ENCODE peak calls at places on chromosomes 4 and X, in five cellular contexts. F, J, O, Z and C are unnamed samples.
A peak's percentile ranks its signal among the peaks of the same experiment; 100 is the strongest.

GRCh38 chr4:20354120-20354519 is 102.4 kb downstream of the SLIT2 start:
- DNase-seq in O (no peak), Z (no peak), F (no peak), J (no peak), C (no peak)

GRCh38 chrX:129823115-129823514 is 20.6 kb downstream of the ZDHHC9 start:
- DNase-seq in J (no peak), Z (peak; percentile 24), F (peak; percentile 26), O (peak; percentile 71), C (no peak)

GRCh38 chr4:19987746-19988145 is 264.0 kb upstream of the SLIT2 start:
- DNase-seq in O (no peak), Z (no peak), J (no peak), F (no peak), C (no peak)

GRCh38 chr4:85952518-85952917 is 407.3 kb downstream of the MAPK10 start:
- DNase-seq in F (no peak), Z (no peak), J (no peak), O (no peak), C (no peak)

GRCh38 chr4:89119836-89120235 is 8.5 kb downstream of the TIGD2 start:
- DNase-seq in Z (no peak), F (no peak), J (no peak), O (no peak), C (no peak)

GRCh38 chrX:54640721-54641120 is 110.7 kb downstream of the GNL3L start:
- DNase-seq in O (peak; percentile 65), Z (no peak), J (no peak), F (no peak), C (no peak)

GRCh38 chr4:8336412-8337075 is 67.0 kb downstream of the HTRA3 start:
- DNase-seq in J (no peak), O (no peak), F (no peak), Z (no peak), C (no peak)

GRCh38 chr4:13920901-13921300 is 293.4 kb upstream of the BOD1L1 start:
- DNase-seq in O (no peak), Z (peak; percentile 56), F (no peak), J (no peak), C (peak; percentile 71)

GRCh38 chr4:2048831-2049230 is 10.3 kb upstream of the NAT8L start:
- DNase-seq in Z (no peak), F (no peak), J (peak; percentile 29), O (no peak), C (peak; percentile 26)

GRCh38 chrX:118207831-118208453 is 91.3 kb upstream of the KLHL13 start:
- DNase-seq in Z (no peak), J (no peak), F (no peak), O (no peak), C (no peak)

GRCh38 chrX:149641832-149642231 is 10.2 kb upstream of the TMEM185A start:
- DNase-seq in J (no peak), O (no peak), Z (no peak), F (no peak), C (no peak)

GRCh38 chrX:117291760-117292159 is 824.9 kb downstream of the KLHL13 start:
- DNase-seq in F (no peak), Z (no peak), O (no peak), J (no peak), C (no peak)

GRCh38 chr4:14918336-14918735 is 83.9 kb upstream of the CPEB2 start:
- DNase-seq in Z (no peak), J (no peak), O (no peak), F (no peak), C (no peak)

GRCh38 chr4:105966046-105966445 is 70.8 kb downstream of the NPNT start:
- DNase-seq in Z (no peak), F (no peak), O (no peak), J (no peak), C (no peak)

GRCh38 chr4:188091-188490 is 63.8 kb downstream of the ZNF718 start:
- DNase-seq in O (no peak), F (no peak), J (no peak), Z (no peak), C (no peak)
- H3K9me3 ChIP-seq in O (peaks cover 22% of the 10 kb centered on the region), F (peaks cover 65% of the 10 kb centered on the region), J (peaks cover 47% of the 10 kb centered on the region), Z (peaks cover 95% of the 10 kb centered on the region), C (peaks cover 58% of the 10 kb centered on the region)

DNA sequence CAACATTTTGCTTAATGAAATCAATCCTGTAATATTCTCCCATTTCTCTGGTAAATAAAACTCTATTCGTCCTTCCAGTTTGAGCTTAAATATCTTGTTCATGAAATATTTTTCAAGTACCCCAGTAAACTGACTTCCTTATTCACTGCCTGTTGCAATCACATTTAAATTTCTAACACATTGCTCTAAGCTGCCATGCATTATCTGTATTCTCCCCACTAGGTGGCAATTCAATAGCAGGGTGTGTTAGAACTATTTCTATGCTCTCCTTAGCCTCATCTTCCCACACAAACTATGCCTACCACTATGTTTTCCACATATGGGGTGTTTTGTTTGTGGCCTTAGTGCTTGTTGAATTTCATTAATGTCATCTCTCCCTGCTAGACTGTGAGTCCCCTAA is 377.1 kb upstream of the HS3ST1 start:
- DNase-seq in J (no peak), Z (no peak), F (no peak), O (peak; percentile 2), C (no peak)
- H3K9me3 ChIP-seq in J (no peaks in the 10 kb centered on the region), Z (no peaks in the 10 kb centered on the region), F (no peaks in the 10 kb centered on the region), O (no peaks in the 10 kb centered on the region), C (no peaks in the 10 kb centered on the region)

GRCh38 chrX:155534800-155535199 is 76.4 kb upstream of the F8A3 start:
- DNase-seq in O (no peak), J (no peak), Z (no peak), F (no peak), C (no peak)

GRCh38 chrX:155535866-155536265 is 76.9 kb downstream of the TMLHE start:
- DNase-seq in J (no peak), F (no peak), O (no peak), Z (no peak), C (no peak)
- H3K9me3 ChIP-seq in J (no peaks in the 10 kb centered on the region), F (no peaks in the 10 kb centered on the region), O (no peaks in the 10 kb centered on the region), Z (no peaks in the 10 kb centered on the region), C (no peaks in the 10 kb centered on the region)

GRCh38 chr4:123052007-123052406 is 129.6 kb upstream of the NUDT6 start:
- DNase-seq in Z (no peak), O (no peak), J (no peak), F (no peak), C (no peak)
- H3K9me3 ChIP-seq in Z (peaks cover 46% of the 10 kb centered on the region), O (peaks cover 22% of the 10 kb centered on the region), J (peaks cover 12% of the 10 kb centered on the region), F (peaks cover 11% of the 10 kb centered on the region), C (peaks cover 29% of the 10 kb centered on the region)